ENCODE peak calls at places on chromosomes 6 and 20, in six cellular contexts. One of them, this sample, is unnamed.

GRCh38 chr6:90222008-90222407 is 74.6 kb downstream of the BACH2 start:
- DNase-seq in effector memory CD4-positive, alpha-beta T cell: no peak
- DNase-seq in right lobe of liver: no peak
- DNase-seq in aorta: no peak
- DNase-seq in psoas muscle: no peak
- DNase-seq in GM12865: no peak
- DNase-seq in this sample: no peak

GRCh38 chr6:89729818-89730217 is 89.8 kb downstream of the MDN1 start:
- DNase-seq in GM12865: no peak
- DNase-seq in right lobe of liver: no peak
- DNase-seq in effector memory CD4-positive, alpha-beta T cell: no peak
- DNase-seq in aorta: no peak
- DNase-seq in psoas muscle: no peak
- DNase-seq in this sample: no peak

GRCh38 chr20:49880724-49881445 is 34.4 kb downstream of the SPATA2 start:
- DNase-seq in psoas muscle: no peak
- DNase-seq in effector memory CD4-positive, alpha-beta T cell: no peak
- DNase-seq in GM12865: no peak
- DNase-seq in right lobe of liver: no peak
- DNase-seq in aorta: no peak
- DNase-seq in this sample: no peak

GRCh38 chr20:12153616-12154015 is 235.9 kb downstream of the BTBD3 start:
- DNase-seq in effector memory CD4-positive, alpha-beta T cell: no peak
- DNase-seq in aorta: no peak
- DNase-seq in right lobe of liver: no peak
- DNase-seq in psoas muscle: no peak
- DNase-seq in GM12865: no peak
- DNase-seq in this sample: no peak

GRCh38 chr6:145151624-145152023 is 583.7 kb downstream of the EPM2A start:
- DNase-seq in psoas muscle: no peak
- DNase-seq in right lobe of liver: no peak
- DNase-seq in effector memory CD4-positive, alpha-beta T cell: no peak
- DNase-seq in GM12865: no peak
- DNase-seq in aorta: no peak
- DNase-seq in this sample: no peak

GRCh38 chr6:110048221-110048875 is 70.2 kb downstream of the GPR6 start:
- DNase-seq in aorta: no peak
- DNase-seq in effector memory CD4-positive, alpha-beta T cell: no peak
- DNase-seq in psoas muscle: no peak
- DNase-seq in GM12865: no peak
- DNase-seq in right lobe of liver: no peak
- DNase-seq in this sample: no peak

GRCh38 chr6:72374864-72375263 is 247.0 kb upstream of the KCNQ5 start:
- DNase-seq in psoas muscle: no peak
- DNase-seq in effector memory CD4-positive, alpha-beta T cell: no peak
- DNase-seq in right lobe of liver: no peak
- DNase-seq in GM12865: no peak
- DNase-seq in aorta: no peak
- DNase-seq in this sample: no peak

GRCh38 chr6:25138024-25138696 is 141.0 kb upstream of the CARMIL1 start:
- DNase-seq in psoas muscle: peak
- DNase-seq in right lobe of liver: peak
- DNase-seq in aorta: peak
- DNase-seq in GM12865: peak
- DNase-seq in effector memory CD4-positive, alpha-beta T cell: peak
- DNase-seq in this sample: peak

GRCh38 chr6:21905531-21905930 is 312.0 kb downstream of the SOX4 start:
- DNase-seq in psoas muscle: no peak
- DNase-seq in aorta: no peak
- DNase-seq in GM12865: no peak
- DNase-seq in right lobe of liver: no peak
- DNase-seq in effector memory CD4-positive, alpha-beta T cell: no peak
- DNase-seq in this sample: no peak
- H3K4me3 ChIP-seq in psoas muscle: no peak
- H3K4me3 ChIP-seq in aorta: no peak
- H3K4me3 ChIP-seq in GM12865: no peak
- H3K4me3 ChIP-seq in right lobe of liver: no peak
- H3K4me3 ChIP-seq in effector memory CD4-positive, alpha-beta T cell: no peak
- H3K4me3 ChIP-seq in this sample: no peak

GRCh38 chr6:38806833-38807232 is 91.7 kb downstream of the DNAH8 start:
- DNase-seq in right lobe of liver: no peak
- DNase-seq in aorta: no peak
- DNase-seq in GM12865: no peak
- DNase-seq in effector memory CD4-positive, alpha-beta T cell: no peak
- DNase-seq in psoas muscle: no peak
- DNase-seq in this sample: no peak
- H3K4me3 ChIP-seq in right lobe of liver: no peak
- H3K4me3 ChIP-seq in aorta: no peak
- H3K4me3 ChIP-seq in GM12865: no peak
- H3K4me3 ChIP-seq in effector memory CD4-positive, alpha-beta T cell: no peak
- H3K4me3 ChIP-seq in psoas muscle: no peak
- H3K4me3 ChIP-seq in this sample: no peak

GRCh38 chr6:85078071-85078470 is 313.7 kb upstream of the TBX18 start:
- DNase-seq in right lobe of liver: no peak
- DNase-seq in GM12865: no peak
- DNase-seq in aorta: no peak
- DNase-seq in effector memory CD4-positive, alpha-beta T cell: no peak
- DNase-seq in psoas muscle: no peak
- DNase-seq in this sample: no peak
- H3K4me3 ChIP-seq in right lobe of liver: no peak
- H3K4me3 ChIP-seq in GM12865: no peak
- H3K4me3 ChIP-seq in aorta: no peak
- H3K4me3 ChIP-seq in effector memory CD4-positive, alpha-beta T cell: no peak
- H3K4me3 ChIP-seq in psoas muscle: no peak
- H3K4me3 ChIP-seq in this sample: no peak

GRCh38 chr20:43514062-43514971 is 6.8 kb downstream of the L3MBTL1 start:
- DNase-seq in aorta: peak
- DNase-seq in effector memory CD4-positive, alpha-beta T cell: peak
- DNase-seq in GM12865: peak
- DNase-seq in psoas muscle: peak
- DNase-seq in right lobe of liver: peak
- DNase-seq in this sample: peak

GRCh38 chr20:43516251-43516824 is 8.8 kb downstream of the L3MBTL1 start:
- DNase-seq in effector memory CD4-positive, alpha-beta T cell: no peak
- DNase-seq in right lobe of liver: no peak
- DNase-seq in GM12865: no peak
- DNase-seq in psoas muscle: no peak
- DNase-seq in aorta: no peak
- DNase-seq in this sample: no peak

GRCh38 chr20:43511879-43512278 is 4.4 kb downstream of the L3MBTL1 start:
- DNase-seq in right lobe of liver: no peak
- DNase-seq in psoas muscle: no peak
- DNase-seq in aorta: no peak
- DNase-seq in effector memory CD4-positive, alpha-beta T cell: no peak
- DNase-seq in GM12865: no peak
- DNase-seq in this sample: no peak

GRCh38 chr20:43515628-43516027 is 8.1 kb downstream of the L3MBTL1 start:
- DNase-seq in aorta: no peak
- DNase-seq in GM12865: no peak
- DNase-seq in effector memory CD4-positive, alpha-beta T cell: no peak
- DNase-seq in right lobe of liver: no peak
- DNase-seq in psoas muscle: no peak
- DNase-seq in this sample: no peak

GRCh38 chr20:43513298-43514061 is 6.0 kb downstream of the L3MBTL1 start:
- DNase-seq in psoas muscle: no peak
- DNase-seq in GM12865: no peak
- DNase-seq in aorta: no peak
- DNase-seq in effector memory CD4-positive, alpha-beta T cell: no peak
- DNase-seq in right lobe of liver: no peak
- DNase-seq in this sample: no peak
- H3K4me3 ChIP-seq in psoas muscle: peak
- H3K4me3 ChIP-seq in GM12865: peak
- H3K4me3 ChIP-seq in aorta: no peak
- H3K4me3 ChIP-seq in effector memory CD4-positive, alpha-beta T cell: peak
- H3K4me3 ChIP-seq in right lobe of liver: peak
- H3K4me3 ChIP-seq in this sample: peak

This sample was measured in dorsolateral prefrontal cortex.